ENCODE peak calls at places on chromosomes 4 and X, in seven cellular contexts. W is IMR-90, C is neuronal stem cell, D is H9, J is mesendoderm, A is H1, Q is trophoblast cell. E is an unnamed sample.

GRCh38 chrX:46574337-46574940 is 874 bp downstream of the CHST7 start:
- DNase-seq in W (no peak), C (no peak), D (peak), J (peak), A (no peak), Q (peak), E (peak)

GRCh38 chrX:120514236-120514635 is 45.1 kb upstream of the LAMP2 start:
- DNase-seq in W (peak), C (no peak), D (peak), J (peak), A (no peak), Q (peak), E (peak)

GRCh38 chrX:123797543-123798447 is 62.1 kb upstream of the XIAP start:
- DNase-seq in W (no peak), C (no peak), D (no peak), J (no peak), A (no peak), Q (peak), E (no peak)

GRCh38 chr4:98166025-98166730 is 22.9 kb upstream of the STPG2 start:
- DNase-seq in W (peak), C (no peak), D (no peak), J (no peak), A (no peak), Q (no peak), E (no peak)

GRCh38 chrX:40423299-40423698 is 157.5 kb upstream of the ATP6AP2 start:
- DNase-seq in W (no peak), C (no peak), D (no peak), J (no peak), A (no peak), Q (no peak), E (peak)

GRCh38 chr4:185932491-185932890 is 120.5 kb upstream of the SORBS2 start:
- DNase-seq in W (no peak), C (no peak), D (no peak), J (no peak), A (no peak), Q (no peak), E (no peak)

GRCh38 chr4:98568896-98569663 is 89.3 kb downstream of the TSPAN5 start:
- DNase-seq in W (no peak), C (no peak), D (no peak), J (no peak), A (no peak), Q (no peak), E (no peak)

GRCh38 chrX:13742397-13743176 is 8.0 kb downstream of the OFD1 start:
- DNase-seq in W (no peak), C (no peak), D (no peak), J (peak), A (no peak), Q (no peak), E (peak)

GRCh38 chr4:150385606-150386005 is 196.3 kb upstream of the MAB21L2 start:
- DNase-seq in W (peak), C (no peak), D (no peak), J (peak), A (no peak), Q (peak), E (peak)

GRCh38 chr4:126265880-126266279 is 951.1 kb downstream of the FAT4 start:
- DNase-seq in W (peak), C (no peak), D (no peak), J (no peak), A (no peak), Q (no peak), E (no peak)

GRCh38 chr4:110344165-110344564 is 131.8 kb upstream of the ENPEP start:
- DNase-seq in W (no peak), C (peak), D (no peak), J (peak), A (no peak), Q (peak), E (peak)

GRCh38 chr4:32417113-32417704 is 1697.0 kb downstream of the PCDH7 start:
- DNase-seq in W (no peak), C (no peak), D (no peak), J (no peak), A (no peak), Q (peak), E (no peak)

GRCh38 chr4:73762409-73762808 is 22.0 kb downstream of the CXCL8 start:
- DNase-seq in W (no peak), C (no peak), D (no peak), J (no peak), A (no peak), Q (no peak), E (no peak)

GRCh38 chr4:22754091-22754490 is 61.4 kb downstream of the GBA3 start:
- DNase-seq in W (no peak), C (no peak), D (no peak), J (no peak), A (no peak), Q (no peak), E (no peak)

GRCh38 chr4:170423137-170423536 is 333.4 kb upstream of the AADAT start:
- DNase-seq in W (peak), C (no peak), D (no peak), J (no peak), A (no peak), Q (no peak), E (peak)

GRCh38 chrX:7214251-7214650 is 66.3 kb upstream of the PUDP start:
- DNase-seq in W (no peak), C (no peak), D (no peak), J (no peak), A (no peak), Q (no peak), E (no peak)

GRCh38 chr4:173281420-173282333 is 52.5 kb downstream of the HMGB2 start:
- DNase-seq in W (no peak), C (no peak), D (no peak), J (no peak), A (no peak), Q (no peak), E (no peak)

GRCh38 chrX:150255441-150256296 is 107.4 kb upstream of the MAMLD1 start:
- DNase-seq in W (no peak), C (no peak), D (no peak), J (no peak), A (no peak), Q (no peak), E (no peak)

GRCh38 chr4:21885770-21886169 is 62.8 kb downstream of the KCNIP4 start:
- DNase-seq in W (no peak), C (no peak), D (no peak), J (no peak), A (no peak), Q (no peak), E (no peak)

GRCh38 chrX:24495700-24496099 is 30.6 kb downstream of the PDK3 start:
- DNase-seq in W (no peak), C (no peak), D (no peak), J (no peak), A (no peak), Q (peak), E (no peak)

GRCh38 chr4:79024371-79024770 is 85.1 kb upstream of the PAQR3 start:
- DNase-seq in W (no peak), C (no peak), D (no peak), J (no peak), A (no peak), Q (no peak), E (no peak)

GRCh38 chrX:37873220-37873619 is 25.8 kb upstream of the DYNLT3 start:
- DNase-seq in W (no peak), C (no peak), D (no peak), J (no peak), A (no peak), Q (no peak), E (no peak)

GRCh38 chr4:25842229-25842840 is 20.5 kb downstream of the SEL1L3 start:
- DNase-seq in W (no peak), C (no peak), D (no peak), J (peak), A (no peak), Q (no peak), E (no peak)

GRCh38 chr4:187493661-187494060 is 501.9 kb upstream of the ZFP42 start:
- DNase-seq in W (no peak), C (no peak), D (no peak), J (peak), A (no peak), Q (no peak), E (no peak)

GRCh38 chr4:156298230-156298629 is 344.6 kb upstream of the CTSO start:
- DNase-seq in W (peak), C (peak), D (no peak), J (peak), A (no peak), Q (peak), E (peak)

GRCh38 chr4:86972997-86973396 is 38.2 kb downstream of the AFF1 start:
- DNase-seq in W (no peak), C (no peak), D (peak), J (peak), A (no peak), Q (peak), E (peak)

GRCh38 chrX:153411255-153411987 is at the start of gene ZFP92:
- DNase-seq in W (no peak), C (no peak), D (no peak), J (no peak), A (no peak), Q (no peak), E (peak)

GRCh38 chr4:3816983-3817382 is 50.8 kb downstream of the ADRA2C start:
- DNase-seq in W (no peak), C (no peak), D (no peak), J (no peak), A (no peak), Q (no peak), E (no peak)

GRCh38 chr4:1506956-1507721 is 100.9 kb upstream of the NKX1-1 start:
- DNase-seq in W (no peak), C (peak), D (peak), J (no peak), A (no peak), Q (no peak), E (no peak)

GRCh38 chr4:6917445-6918241 is 8.0 kb downstream of the TBC1D14 start:
- DNase-seq in W (no peak), C (no peak), D (peak), J (peak), A (no peak), Q (peak), E (peak)

GRCh38 chrX:154417157-154417556 is 5.8 kb downstream of the TAFAZZIN start:
- DNase-seq in W (no peak), C (no peak), D (no peak), J (no peak), A (no peak), Q (no peak), E (no peak)

GRCh38 chrX:119685225-119686066 is 7.5 kb downstream of the SEPTIN6 start:
- DNase-seq in W (no peak), C (no peak), D (no peak), J (no peak), A (no peak), Q (peak), E (peak)

GRCh38 chr4:42412251-42412650 is 15.0 kb downstream of the SHISA3 start:
- DNase-seq in W (peak), C (no peak), D (no peak), J (peak), A (no peak), Q (peak), E (peak)

GRCh38 chr4:38948551-38948950 is 80.9 kb downstream of the FAM114A1 start:
- DNase-seq in W (peak), C (no peak), D (no peak), J (peak), A (no peak), Q (peak), E (peak)

GRCh38 chr4:38490753-38491446 is 173.1 kb upstream of the KLF3 start:
- DNase-seq in W (no peak), C (no peak), D (no peak), J (no peak), A (no peak), Q (no peak), E (no peak)

GRCh38 chr4:152680988-152681731 is 1.4 kb upstream of the TMEM154 start:
- DNase-seq in W (peak), C (no peak), D (no peak), J (peak), A (no peak), Q (no peak), E (peak)

GRCh38 chr4:135277116-135277979 is 1075.8 kb upstream of the PABPC4L start:
- DNase-seq in W (peak), C (no peak), D (no peak), J (peak), A (no peak), Q (peak), E (peak)

GRCh38 chrX:1521459-1521956 is 15.5 kb downstream of the P2RY8 start:
- DNase-seq in W (no peak), C (no peak), D (peak), J (peak), A (peak), Q (peak), E (no peak)

GRCh38 chrX:41457618-41458192 is 10.6 kb downstream of the NYX start:
- DNase-seq in W (no peak), C (no peak), D (no peak), J (no peak), A (no peak), Q (no peak), E (no peak)

GRCh38 chr4:54066088-54066415 is 1.6 kb upstream of the CHIC2 start:
- DNase-seq in W (no peak), C (no peak), D (no peak), J (no peak), A (no peak), Q (no peak), E (no peak)

DNA sequence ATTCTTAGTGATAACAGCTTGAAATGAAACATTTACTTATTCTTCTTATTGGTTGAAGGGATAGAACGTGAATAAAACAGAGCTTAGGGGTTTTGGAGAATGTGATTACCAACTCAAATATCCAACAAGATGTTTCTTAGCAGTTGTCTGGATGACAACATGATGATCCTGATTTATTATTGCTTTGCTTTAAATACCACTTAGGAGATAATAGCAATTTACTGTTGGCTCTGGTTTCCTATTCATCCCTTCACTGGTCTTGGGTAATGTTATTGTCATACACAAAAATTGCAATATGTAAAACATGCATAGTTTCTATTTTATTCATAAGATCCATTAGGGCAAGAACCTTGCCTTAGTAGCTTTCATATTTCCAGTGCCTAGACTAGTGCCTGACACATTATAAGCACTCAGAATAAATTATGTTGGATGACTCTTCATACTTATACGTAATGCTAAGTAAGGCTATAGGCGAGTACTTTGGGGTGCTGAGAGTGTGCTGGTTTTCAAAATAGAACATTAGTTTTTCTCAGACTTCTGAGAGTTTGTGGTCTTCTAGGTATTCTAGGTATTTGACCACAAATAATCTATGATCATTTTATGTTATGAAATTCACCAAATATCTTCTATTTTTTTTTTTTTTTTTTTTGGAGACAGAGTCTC is 58.6 kb upstream of the PGRMC2 start:
- DNase-seq in W (no peak), C (no peak), D (no peak), J (no peak), A (no peak), Q (peak), E (no peak)
- H2BK5ac ChIP-seq in W (peak), C (no peak), D (no peak), J (no peak), A (no peak), Q (no peak), E (no peak)

DNA sequence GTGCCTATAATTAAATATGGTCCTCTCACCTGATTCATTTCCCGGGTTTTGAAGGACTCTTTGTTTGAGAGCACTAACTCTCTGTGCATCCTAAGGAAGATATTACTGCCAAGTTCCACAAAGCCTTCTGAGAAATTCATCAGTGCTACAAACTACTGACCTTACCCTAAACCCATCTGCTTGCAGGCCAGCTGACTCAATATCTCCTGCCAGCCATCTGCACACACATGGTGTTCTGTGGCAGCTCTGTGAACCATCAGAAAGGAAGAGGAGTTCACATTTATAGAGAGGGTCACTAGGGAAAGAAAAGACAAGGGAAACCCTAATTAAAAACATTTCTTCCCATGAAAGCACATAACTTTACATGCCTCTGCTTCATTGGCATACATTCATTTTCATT is 156.7 kb downstream of the ATP10D start:
- DNase-seq in W (peak), C (no peak), D (no peak), J (no peak), A (no peak), Q (no peak), E (peak)
- H4K8ac ChIP-seq in W (no peak), C (no peak), D (no peak), J (no peak), A (no peak), Q (no peak), E (no peak)

GRCh38 chr4:166257891-166258290 is 384.9 kb downstream of the TLL1 start:
- DNase-seq in W (no peak), C (no peak), D (no peak), J (no peak), A (no peak), Q (peak), E (no peak)
- H2BK5ac ChIP-seq in W (no peak), C (no peak), D (no peak), J (no peak), A (no peak), Q (no peak), E (no peak)

GRCh38 chr4:159515314-159516025 is 412.6 kb downstream of the RAPGEF2 start:
- DNase-seq in W (no peak), C (no peak), D (no peak), J (no peak), A (no peak), Q (no peak), E (no peak)
- H4K8ac ChIP-seq in W (no peak), C (no peak), D (no peak), J (no peak), A (no peak), Q (no peak), E (no peak)

GRCh38 chr4:143296397-143297067 is 40.1 kb upstream of the GAB1 start:
- DNase-seq in W (no peak), C (no peak), D (no peak), J (no peak), A (no peak), Q (peak), E (no peak)
- H2BK5ac ChIP-seq in W (no peak), C (no peak), D (no peak), J (no peak), A (no peak), Q (no peak), E (no peak)

GRCh38 chrX:139429913-139430312 is 100.6 kb upstream of the F9 start:
- DNase-seq in W (no peak), C (no peak), D (no peak), J (peak), A (no peak), Q (no peak), E (no peak)
- H4K8ac ChIP-seq in W (no peak), C (no peak), D (no peak), J (no peak), A (no peak), Q (no peak), E (no peak)

GRCh38 chr4:80228460-80228859 is 31.2 kb downstream of the PRDM8 start:
- DNase-seq in W (no peak), C (no peak), D (no peak), J (no peak), A (no peak), Q (no peak), E (no peak)

GRCh38 chr4:80229128-80229527 is 31.8 kb downstream of the PRDM8 start:
- DNase-seq in W (no peak), C (no peak), D (no peak), J (no peak), A (no peak), Q (no peak), E (no peak)

GRCh38 chr4:80229590-80229989 is 32.3 kb downstream of the PRDM8 start:
- DNase-seq in W (no peak), C (no peak), D (no peak), J (no peak), A (no peak), Q (no peak), E (no peak)

GRCh38 chr4:80226091-80226490 is 28.8 kb downstream of the PRDM8 start:
- DNase-seq in W (no peak), C (no peak), D (no peak), J (no peak), A (no peak), Q (no peak), E (no peak)

DNA sequence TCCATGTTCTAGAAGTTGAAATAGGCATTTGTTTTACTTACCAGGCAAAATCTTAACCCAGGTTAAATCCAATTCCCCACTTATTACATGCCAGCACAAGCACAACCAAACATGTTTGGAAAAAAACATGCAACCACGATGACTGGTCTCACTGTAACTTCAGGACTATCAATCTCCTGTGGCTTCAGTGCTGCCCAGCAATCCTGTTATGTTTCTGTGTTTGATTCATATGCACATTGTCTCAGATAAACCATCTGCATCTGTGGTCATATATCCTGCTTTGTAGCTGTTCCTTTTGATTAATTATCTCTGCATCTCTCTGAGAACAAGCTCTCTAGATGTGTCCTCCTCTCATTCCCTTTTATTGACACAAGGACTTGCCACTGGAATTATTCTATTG is 28.3 kb downstream of the PRDM8 start:
- DNase-seq in W (peak), C (no peak), D (no peak), J (no peak), A (no peak), Q (no peak), E (no peak)
- H2BK5ac ChIP-seq in W (no peak), C (no peak), D (no peak), J (no peak), A (no peak), Q (no peak), E (no peak)